ENCODE peak calls at places on chromosomes 11 and 22, in six cellular contexts. J is uterus, I is right cardiac atrium, P is neuronal stem cell, M is tibial nerve, T is pancreas. S is an unnamed sample.

GRCh38 chr11:66388746-66389386 is 17.3 kb upstream of the SLC29A2 start:
- DNase-seq in J (no peak), I (peak; percentile 63), P (peak; percentile 64), M (peak; percentile 67), T (peak; percentile 78), S (no peak)

GRCh38 chr11:2276280-2276998 is 6.1 kb upstream of the ASCL2 start:
- DNase-seq in J (no peak), I (no peak), P (no peak), M (no peak), T (no peak), S (no peak)

GRCh38 chr22:42282943-42283287 is 12.5 kb upstream of the TCF20 start:
- DNase-seq in J (no peak), I (no peak), P (no peak), M (no peak), T (no peak), S (no peak)

GRCh38 chr11:72239849-72240460 is 4.0 kb downstream of the PHOX2A start:
- DNase-seq in J (no peak), I (peak; percentile 73), P (no peak), M (no peak), T (peak; percentile 78), S (no peak)

GRCh38 chr11:126163074-126163700 is 48.3 kb downstream of the RPUSD4 start:
- DNase-seq in J (peak; percentile 93), I (no peak), P (peak; percentile 60), M (no peak), T (peak; percentile 49), S (no peak)

GRCh38 chr11:61195710-61196109 is 7.6 kb upstream of the PGA3 start:
- DNase-seq in J (no peak), I (no peak), P (no peak), M (no peak), T (no peak), S (no peak)

GRCh38 chr11:3014314-3014938 is 22.3 kb upstream of the NAP1L4 start:
- DNase-seq in J (no peak), I (no peak), P (no peak), M (no peak), T (no peak), S (no peak)

GRCh38 chr11:70127653-70128434 is 49.7 kb downstream of the ANO1 start:
- DNase-seq in J (no peak), I (no peak), P (no peak), M (no peak), T (no peak), S (no peak)

GRCh38 chr11:120694706-120695105 is 183.2 kb downstream of the GRIK4 start:
- DNase-seq in J (no peak), I (no peak), P (no peak), M (no peak), T (no peak), S (no peak)

GRCh38 chr11:32438883-32439487 is 3.6 kb upstream of the WT1 start:
- DNase-seq in J (peak; percentile 50), I (no peak), P (no peak), M (no peak), T (no peak), S (no peak)

GRCh38 chr11:100920571-100920970 is 209.0 kb downstream of the PGR start:
- DNase-seq in J (no peak), I (no peak), P (no peak), M (no peak), T (no peak), S (no peak)

GRCh38 chr11:28542556-28542955 is 434.4 kb downstream of the METTL15 start:
- DNase-seq in J (no peak), I (no peak), P (no peak), M (no peak), T (no peak), S (no peak)

GRCh38 chr11:60912223-60912850 is 1.6 kb upstream of the TMEM109 start:
- DNase-seq in J (no peak), I (no peak), P (no peak), M (no peak), T (no peak), S (no peak)

GRCh38 chr11:66701432-66702240 is 23.9 kb upstream of the RBM4B start:
- DNase-seq in J (no peak), I (no peak), P (no peak), M (peak; percentile 16), T (no peak), S (no peak)

GRCh38 chr11:10899542-10899830 is 41.6 kb upstream of the ZBED5 start:
- DNase-seq in J (peak; percentile 59), I (peak; percentile 73), P (no peak), M (no peak), T (no peak), S (no peak)

GRCh38 chr11:122852071-122852831 is 14.0 kb downstream of the CRTAM start:
- DNase-seq in J (no peak), I (no peak), P (no peak), M (no peak), T (no peak), S (peak; percentile 31)

GRCh38 chr11:3122775-3123201 is 42.3 kb downstream of the OSBPL5 start:
- DNase-seq in J (peak; percentile 21), I (peak; percentile 21), P (no peak), M (no peak), T (no peak), S (no peak)

GRCh38 chr11:70700871-70701270 is 302.5 kb downstream of the CTTN start:
- DNase-seq in J (no peak), I (no peak), P (no peak), M (no peak), T (no peak), S (no peak)

GRCh38 chr11:77144854-77145428 is 16.9 kb downstream of the MYO7A start:
- DNase-seq in J (no peak), I (no peak), P (no peak), M (no peak), T (no peak), S (no peak)

GRCh38 chr11:85783758-85784157 is 27.2 kb downstream of the SYTL2 start:
- DNase-seq in J (no peak), I (no peak), P (no peak), M (no peak), T (no peak), S (no peak)

GRCh38 chr11:43497144-43497543 is 138.4 kb downstream of the TTC17 start:
- DNase-seq in J (no peak), I (no peak), P (no peak), M (no peak), T (no peak), S (no peak)

GRCh38 chr11:27921472-27921871 is 186.5 kb downstream of the KIF18A start:
- DNase-seq in J (no peak), I (no peak), P (no peak), M (no peak), T (no peak), S (no peak)

GRCh38 chr11:93155738-93156137 is 42.1 kb downstream of the SLC36A4 start:
- DNase-seq in J (no peak), I (no peak), P (no peak), M (no peak), T (no peak), S (no peak)

GRCh38 chr11:114285599-114285998 is 10.6 kb upstream of the NNMT start:
- DNase-seq in J (no peak), I (no peak), P (no peak), M (no peak), T (no peak), S (no peak)

GRCh38 chr11:1844221-1845094 is 5.7 kb downstream of the TNNI2 start:
- DNase-seq in J (no peak), I (peak; percentile 65), P (no peak), M (peak; percentile 38), T (no peak), S (no peak)

GRCh38 chr11:1825039-1825740 is 9.6 kb upstream of the SYT8 start:
- DNase-seq in J (no peak), I (no peak), P (peak; percentile 81), M (no peak), T (peak; percentile 88), S (no peak)

GRCh38 chr11:1869427-1870325 is 16.8 kb downstream of the LSP1 start:
- DNase-seq in J (peak; percentile 52), I (peak; percentile 45), P (no peak), M (peak; percentile 50), T (peak; percentile 59), S (no peak)

GRCh38 chr22:38038890-38039812 is 18.1 kb upstream of the PICK1 start:
- DNase-seq in J (no peak), I (no peak), P (no peak), M (no peak), T (no peak), S (peak; percentile 62)
- H3K27ac ChIP-seq in J (peak overlapping the region; percentile 55), I (peak overlapping the region; percentile 6), P (no peak overlapping the region), M (peak overlapping the region; percentile 69), T (no peak overlapping the region), S (peak overlapping the region; percentile 100)

DNA sequence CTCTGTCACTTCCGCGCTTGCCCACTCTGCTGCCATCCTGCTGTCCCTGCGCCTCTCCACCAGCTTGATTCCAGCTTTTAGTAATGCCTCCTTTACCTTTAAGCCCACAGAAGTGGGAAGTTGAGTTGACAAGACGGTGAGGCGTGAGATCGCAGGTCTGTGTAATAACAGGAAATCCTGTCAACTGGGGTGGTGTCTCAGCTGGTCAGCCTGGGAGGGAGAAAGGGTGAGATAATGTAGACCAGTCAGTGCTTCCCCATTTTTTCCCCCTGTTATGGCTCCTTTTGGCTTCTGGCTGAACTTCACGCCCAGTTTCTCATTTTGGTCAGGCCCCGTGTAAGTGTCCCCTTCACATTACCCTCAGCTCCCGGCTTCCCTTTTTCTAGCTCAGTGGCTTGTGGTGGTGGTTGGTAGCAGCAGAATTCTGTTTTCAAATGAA is 98.9 kb downstream of the TRAF6 start:
- DNase-seq in J (no peak), I (no peak), P (no peak), M (no peak), T (no peak), S (no peak)
- H3K27ac ChIP-seq in J (peak overlapping the region; percentile 22), I (peak overlapping the region; percentile 19), P (no peak overlapping the region), M (no peak overlapping the region), T (no peak overlapping the region), S (peak overlapping the region; percentile 64)

GRCh38 chr11:57499413-57499982 is 16.0 kb downstream of the SLC43A1 start:
- DNase-seq in J (peak; percentile 98), I (peak; percentile 98), P (peak; percentile 91), M (peak; percentile 95), T (peak; percentile 97), S (peak; percentile 88)

GRCh38 chr11:57499983-57500461 is 15.5 kb downstream of the SLC43A1 start:
- DNase-seq in J (no peak), I (no peak), P (no peak), M (no peak), T (no peak), S (no peak)

GRCh38 chr11:57500526-57500925 is 15.0 kb downstream of the SLC43A1 start:
- DNase-seq in J (no peak), I (no peak), P (no peak), M (no peak), T (peak; percentile 71), S (no peak)

GRCh38 chr11:57497303-57498247 is 17.9 kb downstream of the SLC43A1 start:
- DNase-seq in J (no peak), I (no peak), P (no peak), M (no peak), T (no peak), S (no peak)

DNA sequence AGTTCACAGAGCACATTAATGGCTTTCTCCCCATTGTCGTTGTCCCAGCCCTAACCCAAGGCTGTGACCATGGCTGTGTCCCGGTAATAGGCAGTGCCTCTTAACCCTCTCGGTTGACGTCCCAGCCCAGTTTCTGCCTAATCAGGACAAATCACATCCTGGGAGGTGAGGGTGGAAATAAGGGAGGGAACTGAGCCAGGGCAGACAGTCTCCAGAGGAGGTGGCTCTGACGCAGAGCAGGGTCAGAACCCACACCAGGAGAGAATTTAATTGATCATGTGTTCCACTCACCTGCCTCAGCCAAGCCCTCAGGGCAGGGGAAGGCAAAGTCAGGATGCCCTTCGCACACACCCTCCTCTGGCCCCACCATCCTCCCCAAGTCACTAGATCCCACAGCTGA is 17.0 kb downstream of the SLC43A1 start:
- DNase-seq in J (no peak), I (no peak), P (no peak), M (no peak), T (no peak), S (no peak)
- H3K27ac ChIP-seq in J (peak overlapping the region; percentile 88), I (peak overlapping the region; percentile 19), P (no peak overlapping the region), M (no peak overlapping the region), T (peak overlapping the region; percentile 78), S (no peak overlapping the region)

GRCh38 chr11:96337541-96338530 is 5.2 kb downstream of the MAML2 start:
- DNase-seq in J (no peak), I (no peak), P (no peak), M (no peak), T (no peak), S (no peak)
- H3K27ac ChIP-seq in J (peak overlapping the region; percentile 94), I (peak overlapping the region; percentile 69), P (no peak overlapping the region), M (peak overlapping the region; percentile 83), T (no peak overlapping the region), S (no peak overlapping the region)